ENCODE peak calls at places on chromosomes 2 and 18, in ten cellular contexts. Y is MCF 10A, X is AG04449, B is epithelial cell of proximal tubule, I is left ventricle myocardium inferior, K is IMR-90, D is fibroblast of pulmonary artery, L is right atrium auricular region, W is neural progenitor cell, E is upper lobe of right lung. A is an unnamed sample.

GRCh38 chr2:16218651-16219050 is 278.3 kb downstream of the MYCN start:
- DNase-seq in Y (peak), X (no peak), B (no peak), I (no peak), K (no peak), D (no peak), L (no peak), W (peak), E (peak), A (no peak)

GRCh38 chr18:36697905-36698304 is 130.9 kb downstream of the TPGS2 start:
- DNase-seq in Y (peak), X (peak), B (peak), I (no peak), K (peak), D (peak), L (no peak), W (no peak), E (no peak), A (no peak)

GRCh38 chr2:133607679-133608078 is 39.4 kb upstream of the NCKAP5 start:
- DNase-seq in Y (no peak), X (peak), B (peak), I (no peak), K (peak), D (no peak), L (no peak), W (no peak), E (no peak), A (no peak)

GRCh38 chr2:188452084-188452483 is 160.4 kb downstream of the GULP1 start:
- DNase-seq in Y (no peak), X (no peak), B (no peak), I (no peak), K (peak), D (no peak), L (no peak), W (no peak), E (no peak), A (no peak)

GRCh38 chr18:72878561-72878960 is 10.8 kb upstream of the NETO1 start:
- DNase-seq in Y (no peak), X (no peak), B (no peak), I (no peak), K (no peak), D (no peak), L (no peak), W (peak), E (no peak), A (no peak)

GRCh38 chr2:70557171-70557838 is 3.7 kb upstream of the TGFA start:
- DNase-seq in Y (no peak), X (no peak), B (no peak), I (no peak), K (no peak), D (no peak), L (no peak), W (no peak), E (no peak), A (no peak)

GRCh38 chr2:118850171-118850900 is 2.9 kb upstream of the EN1 start:
- DNase-seq in Y (no peak), X (no peak), B (no peak), I (no peak), K (no peak), D (no peak), L (no peak), W (peak), E (no peak), A (no peak)

GRCh38 chr18:21359746-21360145 is 117.7 kb downstream of the GREB1L start:
- DNase-seq in Y (no peak), X (no peak), B (no peak), I (no peak), K (no peak), D (no peak), L (no peak), W (no peak), E (no peak), A (no peak)

GRCh38 chr2:33033524-33034150 is 86.9 kb downstream of the LTBP1 start:
- DNase-seq in Y (peak), X (no peak), B (no peak), I (no peak), K (peak), D (peak), L (no peak), W (peak), E (no peak), A (no peak)

GRCh38 chr2:157692768-157693167 is 64.1 kb upstream of the ACVR1C start:
- DNase-seq in Y (peak), X (peak), B (peak), I (no peak), K (peak), D (peak), L (no peak), W (no peak), E (no peak), A (no peak)

GRCh38 chr2:138942466-138942865 is 162.3 kb upstream of the NXPH2 start:
- DNase-seq in Y (no peak), X (no peak), B (no peak), I (no peak), K (no peak), D (no peak), L (no peak), W (peak), E (no peak), A (no peak)

GRCh38 chr2:179106342-179107178 is 56.6 kb upstream of the CCDC141 start:
- DNase-seq in Y (peak), X (peak), B (peak), I (no peak), K (peak), D (peak), L (peak), W (no peak), E (no peak), A (no peak)

GRCh38 chr2:37683926-37684780 is 12.7 kb upstream of the CDC42EP3 start:
- DNase-seq in Y (no peak), X (no peak), B (no peak), I (no peak), K (peak), D (no peak), L (no peak), W (no peak), E (no peak), A (no peak)

GRCh38 chr2:127771756-127772155 is 39.2 kb downstream of the WDR33 start:
- DNase-seq in Y (peak), X (no peak), B (no peak), I (no peak), K (peak), D (peak), L (no peak), W (no peak), E (no peak), A (no peak)

GRCh38 chr2:233419626-233420431 is 65.5 kb downstream of the DGKD start:
- DNase-seq in Y (peak), X (no peak), B (no peak), I (no peak), K (peak), D (peak), L (peak), W (peak), E (no peak), A (peak)

GRCh38 chr2:78992451-78992806 is 33.1 kb upstream of the REG3G start:
- DNase-seq in Y (no peak), X (no peak), B (no peak), I (no peak), K (no peak), D (peak), L (no peak), W (peak), E (no peak), A (no peak)

GRCh38 chr2:101349893-101350662 is 37.2 kb downstream of the CREG2 start:
- DNase-seq in Y (peak), X (no peak), B (no peak), I (no peak), K (peak), D (peak), L (no peak), W (no peak), E (no peak), A (no peak)

GRCh38 chr2:130332271-130333073 is 10.2 kb upstream of the IMP4 start:
- DNase-seq in Y (peak), X (no peak), B (no peak), I (peak), K (peak), D (peak), L (peak), W (peak), E (peak), A (peak)

GRCh38 chr2:130878316-130878715 is 41.6 kb downstream of the ARHGEF4 start:
- DNase-seq in Y (no peak), X (no peak), B (no peak), I (no peak), K (no peak), D (no peak), L (no peak), W (no peak), E (no peak), A (no peak)

GRCh38 chr18:26056291-26056690 is 34.1 kb downstream of the SS18 start:
- DNase-seq in Y (peak), X (no peak), B (no peak), I (no peak), K (peak), D (peak), L (no peak), W (no peak), E (no peak), A (no peak)

GRCh38 chr2:61493523-61493942 is 22.6 kb upstream of the USP34 start:
- DNase-seq in Y (peak), X (no peak), B (no peak), I (no peak), K (peak), D (peak), L (no peak), W (no peak), E (no peak), A (no peak)

GRCh38 chr2:73992036-73992435 is 7.3 kb downstream of the TET3 start:
- DNase-seq in Y (peak), X (no peak), B (no peak), I (no peak), K (no peak), D (no peak), L (no peak), W (no peak), E (no peak), A (no peak)

GRCh38 chr18:11081009-11081532 is 68.3 kb downstream of the PIEZO2 start:
- DNase-seq in Y (no peak), X (no peak), B (no peak), I (no peak), K (no peak), D (no peak), L (no peak), W (no peak), E (no peak), A (no peak)

GRCh38 chr2:236646871-236647270 is 77.2 kb downstream of the ACKR3 start:
- DNase-seq in Y (no peak), X (no peak), B (no peak), I (no peak), K (no peak), D (no peak), L (peak), W (no peak), E (no peak), A (no peak)

GRCh38 chr2:127655209-127656073 is 9.5 kb downstream of the GPR17 start:
- DNase-seq in Y (no peak), X (no peak), B (no peak), I (peak), K (no peak), D (no peak), L (no peak), W (peak), E (no peak), A (no peak)

GRCh38 chr2:45069711-45070664 is 60.7 kb upstream of the SIX2 start:
- DNase-seq in Y (no peak), X (no peak), B (no peak), I (no peak), K (no peak), D (no peak), L (no peak), W (peak), E (no peak), A (no peak)

DNA sequence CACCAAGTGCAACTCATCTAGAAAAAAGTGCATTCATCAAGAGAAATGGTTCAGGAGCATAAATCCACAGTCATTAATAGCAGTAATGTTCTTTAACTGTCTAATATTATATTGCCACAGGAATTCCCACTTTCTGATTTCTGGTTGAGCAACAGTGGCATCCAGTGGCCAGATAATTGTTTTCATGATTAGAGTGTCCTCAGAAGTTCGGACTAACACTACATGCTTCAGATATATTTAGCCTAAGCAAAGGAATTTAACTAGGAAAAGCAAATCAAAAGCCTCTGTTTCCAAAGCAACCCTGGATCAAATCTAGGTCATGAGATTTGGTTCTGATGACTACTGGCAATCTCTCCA is 9.8 kb upstream of the ERBB4 start:
- DNase-seq in Y (peak), X (no peak), B (peak), I (no peak), K (peak), D (peak), L (no peak), W (peak), E (no peak), A (no peak)
- TF ChIP-seq CTCF in Y (peak), X (no peak), B (peak), I (peak), K (peak), D (peak), L (peak), W (peak), E (peak), A (peak)

GRCh38 chr18:45251236-45251635 is 364.0 kb upstream of the SLC14A2 start:
- DNase-seq in Y (no peak), X (no peak), B (no peak), I (no peak), K (no peak), D (no peak), L (no peak), W (no peak), E (no peak), A (no peak)

GRCh38 chr18:45254683-45255082 is 360.6 kb upstream of the SLC14A2 start:
- DNase-seq in Y (no peak), X (no peak), B (no peak), I (peak), K (no peak), D (no peak), L (peak), W (no peak), E (no peak), A (no peak)

GRCh38 chr18:45252474-45252873 is 362.8 kb upstream of the SLC14A2 start:
- DNase-seq in Y (no peak), X (no peak), B (no peak), I (no peak), K (no peak), D (no peak), L (no peak), W (no peak), E (no peak), A (no peak)

GRCh38 chr18:45253973-45254372 is 361.3 kb upstream of the SLC14A2 start:
- DNase-seq in Y (no peak), X (no peak), B (no peak), I (peak), K (no peak), D (no peak), L (no peak), W (no peak), E (no peak), A (no peak)

DNA sequence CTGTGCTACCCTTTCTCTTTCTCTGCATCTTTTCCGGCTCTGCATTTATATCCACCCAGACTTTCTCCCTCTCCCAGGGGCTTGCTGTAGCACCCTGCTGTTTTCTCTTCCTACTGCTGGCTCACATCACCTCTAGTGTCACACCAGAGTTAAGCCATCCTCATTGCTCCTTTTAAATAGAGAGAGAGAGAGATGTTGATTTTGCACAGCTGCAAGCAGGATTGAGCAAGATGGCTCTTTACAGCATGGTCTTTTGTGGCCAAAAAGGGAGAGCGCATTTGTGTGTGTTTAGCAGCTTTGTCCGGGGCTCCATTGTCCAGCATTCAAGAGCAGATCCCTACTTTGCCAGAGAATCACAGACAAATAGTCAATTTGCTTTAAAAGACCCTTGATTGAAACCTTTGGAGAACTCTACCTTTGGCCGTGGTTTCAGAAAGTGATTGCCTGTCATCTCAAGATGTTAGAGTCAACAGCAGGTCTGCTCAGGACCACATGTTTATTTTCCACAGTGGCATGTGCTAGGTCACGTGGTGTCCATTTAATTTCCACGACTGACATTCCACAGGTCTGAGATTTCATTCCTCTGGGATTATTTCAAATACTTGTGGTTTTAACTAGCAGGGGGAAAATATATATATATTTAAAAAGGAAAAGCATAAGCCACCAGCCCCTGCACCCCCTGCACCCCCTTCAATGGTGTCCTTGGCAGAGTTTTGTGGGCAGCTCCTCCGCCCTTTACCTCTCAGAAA is 360.0 kb upstream of the SLC14A2 start:
- DNase-seq in Y (no peak), X (peak), B (no peak), I (no peak), K (peak), D (peak), L (peak), W (peak), E (no peak), A (peak)
- TF ChIP-seq CTCF in Y (no peak), X (peak), B (no peak), I (no peak), K (no peak), D (no peak), L (no peak), W (no peak), E (no peak), A (no peak)

GRCh38 chr2:240981273-240981672 is 17.1 kb upstream of the SNED1 start:
- DNase-seq in Y (no peak), X (no peak), B (no peak), I (no peak), K (peak), D (no peak), L (no peak), W (no peak), E (peak), A (no peak)

GRCh38 chr2:240982821-240983281 is 15.6 kb upstream of the SNED1 start:
- DNase-seq in Y (no peak), X (no peak), B (no peak), I (peak), K (no peak), D (no peak), L (no peak), W (no peak), E (no peak), A (no peak)

GRCh38 chr2:240983996-240984498 is 14.4 kb upstream of the SNED1 start:
- DNase-seq in Y (no peak), X (no peak), B (no peak), I (peak), K (no peak), D (no peak), L (no peak), W (no peak), E (no peak), A (no peak)

GRCh38 chr2:240981871-240982800 is 16.3 kb upstream of the SNED1 start:
- DNase-seq in Y (no peak), X (no peak), B (no peak), I (peak), K (no peak), D (no peak), L (no peak), W (no peak), E (no peak), A (no peak)

DNA sequence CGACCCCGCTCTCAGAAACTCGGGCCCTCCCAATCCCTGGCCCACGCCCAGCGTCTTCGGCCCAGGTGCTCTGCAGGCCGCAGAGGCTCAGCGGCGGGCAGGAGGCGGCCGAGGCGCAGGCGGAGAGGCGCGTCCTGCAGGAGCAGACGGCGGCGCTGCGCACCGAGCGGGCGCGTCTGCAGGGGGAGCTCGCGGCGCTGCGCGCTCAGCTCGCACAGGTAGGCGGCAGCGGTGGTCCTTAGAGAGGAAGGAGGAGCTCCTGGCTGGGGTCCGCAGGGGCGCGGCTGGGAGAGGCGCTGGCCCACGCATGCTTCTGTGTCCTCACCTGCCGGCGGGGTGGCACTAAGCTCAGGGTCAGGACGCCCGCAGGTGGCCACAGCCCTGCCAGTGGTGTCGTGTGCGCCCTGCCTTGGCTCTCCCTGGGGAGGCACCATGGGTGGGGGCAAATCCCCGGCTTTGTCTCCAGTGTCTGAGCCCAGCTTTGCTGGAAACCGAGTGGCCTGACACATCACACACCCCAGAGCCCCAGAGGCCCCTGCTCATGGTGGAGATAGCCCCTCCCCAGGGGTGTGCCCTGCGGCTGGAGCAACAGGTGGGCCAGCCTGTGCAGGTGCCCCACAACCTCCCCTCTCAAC is 14.9 kb upstream of the SNED1 start:
- DNase-seq in Y (peak), X (no peak), B (no peak), I (peak), K (peak), D (peak), L (no peak), W (peak), E (peak), A (peak)
- TF ChIP-seq CTCF in Y (peak), X (peak), B (peak), I (peak), K (peak), D (peak), L (peak), W (peak), E (peak), A (peak)

GRCh38 chr2:63890678-63891077 is 49.0 kb downstream of the UGP2 start:
- DNase-seq in Y (no peak), X (no peak), B (no peak), I (no peak), K (no peak), D (no peak), L (no peak), W (no peak), E (no peak), A (no peak)

GRCh38 chr2:63886445-63886844 is 44.7 kb downstream of the UGP2 start:
- DNase-seq in Y (no peak), X (no peak), B (no peak), I (no peak), K (no peak), D (no peak), L (no peak), W (no peak), E (no peak), A (no peak)

GRCh38 chr2:63888053-63888452 is 46.4 kb downstream of the UGP2 start:
- DNase-seq in Y (no peak), X (no peak), B (no peak), I (no peak), K (no peak), D (no peak), L (no peak), W (no peak), E (no peak), A (no peak)

GRCh38 chr2:63891488-63892030 is 49.9 kb downstream of the UGP2 start:
- DNase-seq in Y (no peak), X (no peak), B (no peak), I (no peak), K (no peak), D (no peak), L (no peak), W (no peak), E (no peak), A (no peak)

DNA sequence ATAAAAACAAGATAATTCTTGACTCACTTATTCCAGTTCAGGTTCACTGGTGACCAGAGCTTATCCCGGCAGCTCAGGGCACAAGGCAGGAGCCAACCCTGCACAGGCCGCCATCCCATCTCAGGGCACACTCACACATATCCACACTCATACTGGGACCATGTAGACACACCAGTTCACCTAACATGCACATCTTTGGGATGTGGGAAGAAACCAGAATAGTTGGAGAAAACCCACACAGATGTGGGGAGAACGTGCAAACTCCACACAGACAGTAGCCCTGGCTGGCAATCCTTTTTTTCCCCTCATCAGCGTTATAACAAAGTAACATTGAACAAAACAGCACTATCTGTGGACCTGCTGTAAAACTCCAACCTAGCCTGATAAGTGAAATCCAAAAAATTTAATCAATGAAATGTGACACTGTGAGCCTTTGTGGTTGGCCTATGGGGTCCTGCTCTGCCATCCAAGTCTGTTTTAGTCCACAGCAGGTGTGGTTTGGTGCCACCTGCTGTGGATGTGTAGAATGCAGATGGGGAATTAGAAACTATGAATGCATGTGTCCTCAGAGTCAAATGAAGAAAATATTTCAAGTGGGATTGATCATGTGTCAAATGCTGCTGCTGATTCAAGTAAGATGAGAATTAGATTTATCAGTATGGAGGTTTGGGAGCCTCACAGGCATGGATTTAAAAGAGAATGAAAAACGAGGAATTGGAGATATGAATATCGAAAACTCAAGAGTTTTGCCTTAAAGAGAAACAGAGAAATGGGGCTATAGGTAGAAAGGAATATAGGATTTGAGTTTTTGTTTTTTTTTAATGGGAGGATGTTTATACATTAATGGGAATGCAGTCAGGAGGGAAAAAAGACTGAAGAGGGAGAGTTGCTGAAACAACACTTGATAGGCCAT is 47.0 kb downstream of the UGP2 start:
- DNase-seq in Y (peak), X (no peak), B (no peak), I (no peak), K (peak), D (peak), L (no peak), W (peak), E (no peak), A (peak)
- TF ChIP-seq CTCF in Y (peak), X (peak), B (peak), I (peak), K (peak), D (peak), L (peak), W (peak), E (peak), A (peak)